ENCODE peak calls at places on chromosomes 16 and 17, in eight cellular contexts. W is uterus; S is endothelial cell of umbilical vein; N is sigmoid colon; B is psoas muscle; G is CD8-positive, alpha-beta T cell; F is stomach; H is HAP-1. P is an unnamed sample. For H3K9me3 and H3K36me3, the result is how much of the 10 kb centered on the place peaks cover.

GRCh38 chr17:52150935-52151334 is 7.6 kb downstream of the CA10 start:
- DNase-seq in F (no peak), N (no peak), G (no peak), B (no peak), S (no peak), H (no peak), W (no peak), P (no peak)

GRCh38 chr16:83689385-83689831 is 118.4 kb upstream of the HSBP1 start:
- DNase-seq in F (no peak), H (no peak), S (peak), G (no peak), N (no peak), B (no peak), W (peak), P (peak)

GRCh38 chr16:28572659-28573510 is 19.2 kb downstream of the SGF29 start:
- DNase-seq in S (no peak), G (no peak), H (no peak), N (no peak), F (no peak), W (peak), B (no peak), P (no peak)

GRCh38 chr16:66508261-66508913 is 41.5 kb downstream of the TK2 start:
- DNase-seq in B (no peak), W (peak), H (peak), F (peak), N (peak), G (no peak), S (peak), P (peak)

GRCh38 chr17:17822189-17822978 is 14.4 kb downstream of the SREBF1 start:
- DNase-seq in S (no peak), F (peak), B (peak), N (peak), G (no peak), W (peak), H (no peak), P (peak)

GRCh38 chr16:73056911-73057310 is 9.0 kb upstream of the ZFHX3 start:
- DNase-seq in F (no peak), H (peak), S (no peak), W (no peak), B (no peak), G (no peak), N (no peak), P (no peak)

GRCh38 chr16:4347010-4347409 is 4.1 kb downstream of the PAM16 start:
- DNase-seq in F (no peak), S (no peak), N (peak), W (no peak), H (no peak), G (no peak), B (no peak), P (no peak)

GRCh38 chr17:58082341-58082869 is 814 bp upstream of the DYNLL2 start:
- DNase-seq in H (no peak), G (no peak), B (no peak), W (no peak), S (no peak), N (no peak), F (no peak), P (no peak)

GRCh38 chr17:73292031-73292531 is 19.7 kb downstream of the CDC42EP4 start:
- DNase-seq in H (no peak), W (no peak), G (no peak), B (peak), N (peak), F (peak), S (peak), P (peak)

GRCh38 chr17:59897090-59897489 is 4.2 kb downstream of the RPS6KB1 start:
- DNase-seq in S (no peak), B (no peak), W (no peak), F (no peak), G (no peak), H (no peak), N (no peak), P (no peak)

GRCh38 chr17:48576479-48577309 is 1.5 kb downstream of the HOXB4 start:
- DNase-seq in S (peak), G (no peak), F (no peak), B (no peak), N (peak), H (no peak), W (no peak), P (peak)

GRCh38 chr16:22220714-22221113 is 14.6 kb downstream of the EEF2K start:
- DNase-seq in B (peak), S (no peak), N (no peak), G (no peak), H (no peak), W (no peak), F (peak), P (peak)

GRCh38 chr16:81551821-81552304 is 107.3 kb downstream of the CMIP start:
- DNase-seq in S (peak), F (no peak), H (no peak), B (no peak), G (no peak), N (no peak), W (no peak), P (no peak)

GRCh38 chr17:58969156-58969555 is 137.5 kb downstream of the TRIM37 start:
- DNase-seq in N (no peak), F (no peak), W (no peak), H (no peak), B (no peak), G (no peak), S (no peak), P (no peak)

GRCh38 chr17:39069114-39069756 is 82.2 kb downstream of the PLXDC1 start:
- DNase-seq in S (peak), N (no peak), H (peak), W (no peak), B (no peak), F (no peak), G (peak), P (no peak)

GRCh38 chr17:78416311-78416711 is 37.9 kb downstream of the PGS1 start:
- DNase-seq in S (peak), H (no peak), B (no peak), W (no peak), G (no peak), F (peak), N (no peak), P (no peak)

GRCh38 chr16:46648656-46649055 is 27.5 kb upstream of the SHCBP1 start:
- DNase-seq in N (no peak), F (no peak), H (no peak), G (no peak), W (no peak), S (no peak), B (no peak), P (no peak)

GRCh38 chr16:27786221-27786848 is 236.4 kb downstream of the KATNIP start:
- DNase-seq in B (no peak), F (no peak), W (no peak), N (no peak), S (no peak), G (no peak), H (no peak), P (no peak)

GRCh38 chr16:60367739-60368138 is 1633.6 kb upstream of the GOT2 start:
- DNase-seq in S (no peak), F (no peak), W (no peak), H (no peak), B (no peak), G (no peak), N (no peak), P (no peak)

GRCh38 chr17:12620200-12620720 is 45.4 kb upstream of the MYOCD start:
- DNase-seq in B (no peak), N (no peak), S (no peak), G (no peak), W (no peak), H (no peak), F (no peak), P (peak)

GRCh38 chr17:36931697-36932382 is 5.4 kb upstream of the LHX1 start:
- DNase-seq in F (no peak), B (peak), G (no peak), H (no peak), N (no peak), W (no peak), S (no peak), P (no peak)

GRCh38 chr17:50350733-50351132 is 4.8 kb downstream of the XYLT2 start:
- DNase-seq in F (no peak), H (no peak), N (peak), B (no peak), G (no peak), W (no peak), S (no peak), P (no peak)

GRCh38 chr17:2905269-2905668 is 109.0 kb downstream of the RAP1GAP2 start:
- DNase-seq in F (no peak), S (no peak), W (no peak), H (no peak), N (no peak), G (peak), B (no peak), P (no peak)

GRCh38 chr16:48194828-48195566 is 39.2 kb upstream of the ABCC12 start:
- DNase-seq in B (no peak), S (peak), W (no peak), F (peak), G (no peak), N (no peak), H (no peak), P (peak)

GRCh38 chr17:49696233-49696761 is 11.5 kb downstream of the SLC35B1 start:
- DNase-seq in H (no peak), B (no peak), S (no peak), G (peak), W (no peak), N (no peak), F (no peak), P (no peak)

GRCh38 chr17:17514993-17515920 is 19.1 kb upstream of the RASD1 start:
- DNase-seq in G (no peak), N (no peak), B (peak), F (no peak), W (no peak), S (no peak), H (no peak), P (peak)

GRCh38 chr17:38602453-38602852 is 3.3 kb downstream of the SRCIN1 start:
- DNase-seq in W (no peak), N (no peak), B (no peak), G (no peak), F (no peak), S (no peak), H (no peak), P (no peak)

GRCh38 chr17:41914358-41914766 is 4.4 kb downstream of the ACLY start:
- DNase-seq in N (no peak), H (no peak), G (no peak), W (no peak), B (no peak), S (no peak), F (no peak), P (no peak)

GRCh38 chr16:89038811-89039735 is 54.6 kb upstream of the ACSF3 start:
- DNase-seq in W (no peak), G (no peak), S (no peak), N (no peak), B (no peak), F (no peak), H (no peak), P (no peak)

GRCh38 chr17:7384489-7385081 is 3.7 kb downstream of the TNK1 start:
- DNase-seq in W (no peak), F (no peak), S (no peak), B (no peak), G (no peak), H (no peak), N (no peak), P (no peak)
- H3K4me3 ChIP-seq in W (peak), F (peak), S (no peak), B (peak), G (peak), H (no peak), N (peak), P (no peak)

GRCh38 chr16:35746963-35747657 is 2287.7 kb downstream of the TP53TG3F start:
- DNase-seq in S (no peak), H (no peak), G (no peak), W (no peak), N (no peak), B (no peak), F (no peak), P (no peak)
- H3K9me3 ChIP-seq in S (under half), H (under half), G (under half), W (under half), N (under half), B (under half), F (under half), P (under half)

DNA sequence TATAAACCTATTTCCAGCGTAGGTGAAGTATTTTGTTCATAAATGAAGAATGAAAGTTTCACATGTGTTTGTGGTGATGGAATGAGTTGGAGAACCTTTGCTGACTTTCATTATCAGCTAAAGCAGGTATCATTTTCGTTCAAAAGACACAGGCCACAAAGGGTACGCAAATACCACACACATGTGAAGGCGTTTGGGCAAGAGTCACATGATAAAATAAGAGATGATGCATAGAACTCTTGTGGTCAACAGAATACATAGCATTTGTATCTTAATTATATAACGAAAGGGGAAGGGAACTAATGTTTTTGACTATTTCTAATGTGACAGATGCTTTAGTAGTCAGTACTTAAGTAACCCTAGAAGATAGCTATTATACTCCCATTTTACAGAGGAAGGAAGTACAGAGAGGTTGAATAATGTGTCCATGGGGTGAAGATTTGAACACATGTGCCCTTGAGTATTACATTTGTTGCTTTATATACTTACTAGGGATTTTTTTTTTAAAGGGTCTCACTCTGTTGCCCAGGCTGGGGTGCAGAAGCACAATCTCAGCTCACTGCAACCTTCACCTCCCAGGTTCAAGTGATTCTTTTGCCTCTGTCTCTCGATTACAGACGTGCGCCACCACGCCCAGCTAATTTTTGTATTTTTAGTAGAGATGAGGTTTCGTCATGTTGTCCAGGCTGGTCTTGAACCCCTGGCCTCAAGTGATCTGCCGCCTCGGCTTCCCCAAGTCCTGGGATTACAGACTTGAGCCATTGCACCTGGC is 4.8 kb downstream of the RPA1 start:
- DNase-seq in F (no peak), W (no peak), G (no peak), H (no peak), N (no peak), B (no peak), S (no peak), P (no peak)
- H3K36me3 ChIP-seq in F (under half), W (under half), G (under half), H (under half), N (under half), B (under half), S (under half), P (under half)

GRCh38 chr16:30957456-30958163 is at the start of gene SETD1A:
- DNase-seq in N (peak), S (peak), G (peak), W (peak), B (peak), F (peak), H (peak), P (peak)

GRCh38 chr16:30953511-30954124 is 3.9 kb upstream of the SETD1A start:
- DNase-seq in S (peak), W (peak), F (peak), N (peak), B (peak), H (peak), G (peak), P (peak)

GRCh38 chr16:30958164-30959083 is 870 bp downstream of the SETD1A start:
- DNase-seq in F (peak), G (no peak), H (no peak), S (peak), N (no peak), W (peak), B (peak), P (peak)

GRCh38 chr16:30954993-30955392 is 2.6 kb upstream of the SETD1A start:
- DNase-seq in W (no peak), S (no peak), H (no peak), G (no peak), F (no peak), N (no peak), B (no peak), P (no peak)

DNA sequence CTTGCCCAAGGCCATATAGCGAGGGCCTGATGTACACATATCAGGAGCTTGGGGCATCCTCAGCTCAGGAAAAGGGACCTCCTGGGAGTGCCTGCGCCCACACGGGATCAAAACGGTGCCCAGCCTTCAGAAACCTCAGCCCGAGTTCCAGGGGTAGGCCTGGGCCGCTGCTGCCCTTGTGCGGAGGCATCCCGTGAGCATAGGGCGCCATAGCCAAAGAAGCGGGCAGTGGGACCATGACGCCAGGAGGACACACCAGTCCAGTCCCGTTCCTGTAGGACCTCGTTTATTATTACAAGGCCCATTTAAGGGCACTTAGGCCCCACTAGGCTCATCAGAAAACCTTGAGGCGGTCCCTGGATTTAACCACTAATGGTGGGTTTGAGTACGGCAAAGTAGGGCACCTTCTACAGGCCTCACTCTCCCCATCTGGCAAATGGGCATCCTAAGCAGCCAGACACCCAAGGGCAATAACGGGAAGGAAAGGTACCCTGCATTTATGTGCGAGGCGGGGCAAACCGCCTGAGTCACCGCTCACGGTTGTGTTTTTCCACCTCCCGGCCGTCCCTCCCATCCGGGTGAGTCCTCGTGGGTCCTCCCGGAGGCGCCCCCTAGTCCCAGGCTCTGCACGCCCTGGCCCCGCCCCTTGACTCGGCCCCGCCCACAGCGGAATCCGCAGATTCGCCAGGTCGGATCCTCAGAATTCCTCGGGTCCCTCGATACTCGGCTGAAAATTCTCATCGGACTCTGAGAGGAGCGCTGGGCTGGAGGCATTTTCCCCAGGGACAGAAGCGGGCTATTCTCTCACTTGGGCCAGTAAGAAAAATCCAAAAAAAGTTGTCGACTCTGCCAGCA is 726 bp upstream of the SETD1A start:
- DNase-seq in N (peak), G (peak), B (peak), W (peak), S (peak), F (peak), H (peak), P (peak)
- H3K4me3 ChIP-seq in N (peak), G (peak), B (peak), W (peak), S (peak), F (peak), H (peak), P (peak)

GRCh38 chr17:65707780-65708179 is 146.3 kb upstream of the AXIN2 start:
- DNase-seq in S (no peak), N (no peak), W (no peak), B (no peak), F (no peak), H (no peak), G (no peak), P (no peak)
- H3K9me3 ChIP-seq in S (under half), N (under half), W (under half), B (under half), F (under half), H (under half), G (under half), P (under half)

DNA sequence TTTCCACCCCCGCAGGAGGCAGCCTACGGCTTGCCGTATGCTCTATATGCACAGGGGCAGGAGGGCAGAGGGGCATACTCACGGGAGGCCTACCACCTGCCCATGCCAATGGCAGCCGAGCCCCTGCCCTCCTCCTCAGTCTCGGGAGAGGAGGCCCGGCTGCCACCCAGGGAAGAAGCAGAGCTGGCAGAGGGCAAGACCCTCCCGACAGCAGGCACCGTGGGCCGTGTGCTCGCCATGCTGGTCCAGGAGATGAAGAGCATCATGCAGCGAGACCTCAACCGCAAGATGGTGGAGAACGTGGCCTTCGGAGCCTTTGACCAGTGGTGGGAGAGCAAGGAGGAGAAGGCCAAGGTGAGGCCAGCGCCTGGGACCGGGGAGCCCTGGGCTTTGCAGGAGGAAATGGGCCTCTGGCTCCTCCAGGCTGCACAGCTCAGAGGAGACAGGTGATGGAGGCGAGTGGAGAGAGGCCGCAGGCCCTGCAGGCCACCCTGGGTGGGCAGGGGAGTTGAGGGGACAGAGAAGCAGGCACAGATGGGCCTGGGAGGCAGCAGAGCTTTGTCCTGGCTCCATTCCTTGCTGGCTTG is 8.6 kb downstream of the SETD1A start:
- DNase-seq in B (no peak), N (no peak), G (no peak), S (no peak), H (no peak), W (no peak), F (no peak), P (no peak)
- H3K36me3 ChIP-seq in B (under half), N (half or more), G (half or more), S (under half), H (half or more), W (under half), F (half or more), P (half or more)

DNA sequence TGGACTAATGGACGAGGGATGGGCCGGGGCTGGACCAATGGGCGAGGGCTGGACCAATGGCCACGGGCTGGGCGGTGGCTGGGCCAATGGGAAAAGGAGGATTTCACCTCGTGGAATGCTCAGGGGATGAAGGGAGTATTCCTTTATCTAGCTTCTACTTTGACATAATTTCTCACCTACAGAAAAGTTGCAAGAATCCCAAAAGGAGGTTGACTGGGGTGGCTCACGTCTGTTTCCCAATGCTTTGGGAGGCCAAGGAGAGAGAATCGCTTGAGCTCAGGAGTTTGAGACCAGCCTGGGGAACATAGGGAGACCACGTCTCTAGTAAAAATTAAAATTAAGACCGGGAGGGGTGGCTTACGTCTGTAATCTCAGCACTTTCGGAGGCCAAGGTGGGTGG is 5.7 kb upstream of the FLYWCH1 start:
- DNase-seq in B (no peak), F (no peak), S (no peak), N (no peak), W (no peak), H (peak), G (no peak), P (no peak)
- H3K4me3 ChIP-seq in B (no peak), F (no peak), S (no peak), N (no peak), W (no peak), H (no peak), G (peak), P (no peak)

GRCh38 chr16:35711435-35711834 is 2252.0 kb downstream of the TP53TG3F start:
- DNase-seq in S (no peak), W (no peak), N (no peak), B (no peak), H (no peak), G (no peak), F (no peak), P (no peak)

GRCh38 chr16:35713762-35714650 is 2254.6 kb downstream of the TP53TG3F start:
- DNase-seq in S (no peak), H (no peak), G (no peak), N (no peak), W (no peak), B (no peak), F (no peak), P (no peak)

GRCh38 chr16:35711958-35712357 is 2252.5 kb downstream of the TP53TG3F start:
- DNase-seq in N (no peak), W (no peak), H (no peak), S (no peak), F (no peak), B (no peak), G (no peak), P (no peak)

GRCh38 chr16:35714665-35715064 is 2255.3 kb downstream of the TP53TG3F start:
- DNase-seq in S (no peak), H (no peak), W (no peak), G (no peak), B (no peak), N (no peak), F (no peak), P (no peak)
- H3K9me3 ChIP-seq in S (under half), H (under half), W (under half), G (under half), B (under half), N (under half), F (under half), P (under half)

P was measured in MG63.